ENCODE peak calls at places on chromosomes 2 and 18, in nine cellular contexts. R, U, P, B, O, S, Z, I and L are unnamed samples.

GRCh38 chr2:129907256-129907973 is 72.1 kb upstream of the RAB6C start:
- DNase-seq in R (no peak), U (no peak), P (no peak), B (no peak), O (no peak), S (no peak), Z (no peak), I (no peak), L (no peak)

GRCh38 chr2:195408811-195409210 is 248.2 kb upstream of the SLC39A10 start:
- DNase-seq in R (no peak), U (no peak), P (no peak), B (no peak), O (no peak), S (no peak), Z (no peak), I (no peak), L (no peak)

GRCh38 chr18:48290162-48290926 is 118.8 kb downstream of the ZBTB7C start:
- DNase-seq in R (no peak), U (no peak), P (peak; percentile 10), B (no peak), O (no peak), S (no peak), Z (no peak), I (no peak), L (no peak)

GRCh38 chr2:183244300-183244849 is 120.1 kb downstream of the NUP35 start:
- DNase-seq in R (no peak), U (no peak), P (no peak), B (no peak), O (no peak), S (no peak), Z (no peak), I (no peak), L (peak; percentile 7)

GRCh38 chr2:227325824-227326195 is 759 bp downstream of the MFF start:
- DNase-seq in R (no peak), U (no peak), P (peak; percentile 33), B (peak; percentile 53), O (peak; percentile 37), S (no peak), Z (peak; percentile 66), I (peak; percentile 51), L (peak; percentile 46)

GRCh38 chr2:100750143-100750542 is 69.8 kb upstream of the NPAS2 start:
- DNase-seq in R (no peak), U (no peak), P (no peak), B (no peak), O (no peak), S (no peak), Z (no peak), I (no peak), L (no peak)

GRCh38 chr2:108884629-108885028 is 98.1 kb downstream of the CCDC138 start:
- DNase-seq in R (no peak), U (no peak), P (no peak), B (no peak), O (no peak), S (no peak), Z (no peak), I (no peak), L (no peak)

GRCh38 chr2:26768759-26769500 is 4.8 kb downstream of the SLC35F6 start:
- DNase-seq in R (peak; percentile 66), U (peak; percentile 57), P (peak; percentile 64), B (peak; percentile 70), O (peak; percentile 54), S (no peak), Z (peak; percentile 86), I (peak; percentile 79), L (peak; percentile 43)

GRCh38 chr2:186349508-186349907 is 136.6 kb upstream of the ZC3H15 start:
- DNase-seq in R (no peak), U (no peak), P (no peak), B (no peak), O (no peak), S (no peak), Z (no peak), I (no peak), L (no peak)

GRCh38 chr18:48031011-48031480 is 100.6 kb upstream of the SMAD2 start:
- DNase-seq in R (no peak), U (peak; percentile 55), P (peak; percentile 69), B (peak; percentile 57), O (peak; percentile 66), S (peak; percentile 34), Z (no peak), I (peak; percentile 39), L (peak; percentile 76)

GRCh38 chr2:32289165-32290054 is 11.7 kb downstream of the YIPF4 start:
- DNase-seq in R (no peak), U (no peak), P (no peak), B (no peak), O (no peak), S (no peak), Z (no peak), I (no peak), L (no peak)

GRCh38 chr2:239800785-239801184 is 224.4 kb downstream of the NDUFA10 start:
- DNase-seq in R (no peak), U (no peak), P (no peak), B (no peak), O (no peak), S (no peak), Z (no peak), I (no peak), L (no peak)

GRCh38 chr2:25877431-25878360 is 591 bp downstream of the ASXL2 start:
- DNase-seq in R (no peak), U (peak; percentile 24), P (peak; percentile 53), B (peak; percentile 58), O (peak; percentile 23), S (peak; percentile 37), Z (peak; percentile 62), I (peak; percentile 51), L (peak; percentile 56)

GRCh38 chr2:180873219-180873618 is 107.2 kb upstream of the UBE2E3 start:
- DNase-seq in R (no peak), U (no peak), P (no peak), B (no peak), O (no peak), S (no peak), Z (peak; percentile 46), I (no peak), L (no peak)

GRCh38 chr2:32711219-32711618 is 83.4 kb downstream of the TTC27 start:
- DNase-seq in R (no peak), U (no peak), P (no peak), B (no peak), O (no peak), S (no peak), Z (no peak), I (no peak), L (no peak)

GRCh38 chr2:105969552-105969951 is 224.5 kb downstream of the UXS1 start:
- DNase-seq in R (no peak), U (no peak), P (no peak), B (no peak), O (no peak), S (no peak), Z (no peak), I (no peak), L (no peak)

GRCh38 chr2:194867328-194867727 is 789.7 kb upstream of the SLC39A10 start:
- DNase-seq in R (no peak), U (no peak), P (no peak), B (no peak), O (no peak), S (no peak), Z (no peak), I (no peak), L (no peak)

GRCh38 chr18:23133860-23134779 is 1.2 kb upstream of the CABLES1 start:
- DNase-seq in R (no peak), U (no peak), P (no peak), B (peak; percentile 69), O (peak; percentile 38), S (peak; percentile 77), Z (no peak), I (peak; percentile 63), L (peak; percentile 76)

GRCh38 chr18:55338955-55339662 is 248.9 kb downstream of the TCF4 start:
- DNase-seq in R (no peak), U (no peak), P (no peak), B (no peak), O (no peak), S (no peak), Z (no peak), I (no peak), L (no peak)

GRCh38 chr2:172172513-172173217 is 70.0 kb upstream of the DLX2 start:
- DNase-seq in R (peak; percentile 53), U (peak; percentile 67), P (peak; percentile 67), B (peak; percentile 86), O (peak; percentile 77), S (peak; percentile 42), Z (peak; percentile 83), I (peak; percentile 80), L (peak; percentile 82)
- TF ChIP-seq POLR2A in R (no peak), U (peak; percentile 27), P (no peak), B (peak; percentile 46), O (no peak), S (no peak), Z (no peak), I (no peak), L (peak; percentile 24)

GRCh38 chr2:144372484-144373195 is 147.3 kb downstream of the ZEB2 start:
- DNase-seq in R (no peak), U (no peak), P (no peak), B (peak; percentile 14), O (no peak), S (no peak), Z (no peak), I (no peak), L (no peak)
- TF ChIP-seq POLR2A in R (no peak), U (no peak), P (no peak), B (no peak), O (no peak), S (no peak), Z (no peak), I (no peak), L (no peak)

GRCh38 chr2:231462729-231463465 is 1.4 kb downstream of the NCL start:
- DNase-seq in R (no peak), U (no peak), P (no peak), B (no peak), O (no peak), S (no peak), Z (no peak), I (no peak), L (no peak)

GRCh38 chr2:231463698-231464575 is at the start of gene NCL:
- DNase-seq in R (peak; percentile 65), U (peak; percentile 85), P (peak; percentile 87), B (peak; percentile 99), O (peak; percentile 74), S (peak; percentile 66), Z (peak; percentile 92), I (peak; percentile 81), L (peak; percentile 98)

GRCh38 chr2:231467016-231467545 is 2.8 kb upstream of the NCL start:
- DNase-seq in R (no peak), U (no peak), P (no peak), B (no peak), O (no peak), S (no peak), Z (no peak), I (no peak), L (no peak)

GRCh38 chr2:231467613-231468525 is 3.6 kb upstream of the NCL start:
- DNase-seq in R (no peak), U (no peak), P (no peak), B (no peak), O (no peak), S (no peak), Z (no peak), I (no peak), L (no peak)

GRCh38 chr2:231464576-231465540 is 574 bp upstream of the NCL start:
- DNase-seq in R (peak; percentile 99), U (peak; percentile 98), P (peak; percentile 99), B (peak; percentile 38), O (peak; percentile 99), S (peak; percentile 94), Z (peak; percentile 99), I (peak; percentile 98), L (peak; percentile 99)
- TF ChIP-seq POLR2A in R (no peak), U (no peak), P (no peak), B (no peak), O (no peak), S (peak; percentile 24), Z (no peak), I (no peak), L (no peak)

GRCh38 chr2:241609859-241610793 is 26.8 kb downstream of the THAP4 start:
- DNase-seq in R (peak; percentile 50), U (peak; percentile 82), P (peak; percentile 81), B (peak; percentile 94), O (peak; percentile 72), S (peak; percentile 97), Z (peak; percentile 92), I (peak; percentile 86), L (peak; percentile 83)
- TF ChIP-seq POLR2A in R (peak; percentile 19), U (peak; percentile 46), P (peak; percentile 23), B (peak; percentile 69), O (peak; percentile 46), S (no peak), Z (no peak), I (no peak), L (peak; percentile 45)